ENCODE peak calls at places on chromosomes 3 and 15, in ten cellular contexts. Z is AG04450; Y is endothelial cell of umbilical vein; Q is CD4-positive, alpha-beta memory T cell; V is K562; J is Panc1; P is adrenal gland; B is testis; G is left ventricle myocardium inferior; R is H9. M is an unnamed sample.

GRCh38 chr15:40930430-40931299 is 1.5 kb downstream of the DLL4 start:
- DNase-seq in P (peak; percentile 45), B (peak; percentile 41), Q (no peak), J (no peak), Y (peak; percentile 97), V (peak; percentile 83), Z (no peak), G (peak; percentile 70), R (peak; percentile 88), M (peak; percentile 39)

GRCh38 chr15:50247819-50248650 is 17.5 kb downstream of the HDC start:
- DNase-seq in Q (peak; percentile 51), J (no peak), Z (no peak), Y (no peak), P (peak; percentile 38), G (peak; percentile 18), R (no peak), B (no peak), V (no peak), M (peak; percentile 77)

GRCh38 chr3:31157893-31158620 is 263.6 kb upstream of the GADL1 start:
- DNase-seq in Q (no peak), V (no peak), Y (no peak), J (no peak), G (no peak), B (no peak), R (no peak), P (no peak), Z (no peak), M (no peak)

GRCh38 chr3:153783106-153783505 is 338.1 kb upstream of the ARHGEF26 start:
- DNase-seq in G (no peak), V (no peak), J (no peak), R (no peak), B (peak; percentile 33), Y (no peak), Q (no peak), Z (no peak), P (no peak), M (no peak)

GRCh38 chr15:90665288-90666134 is 51.6 kb upstream of the BLM start:
- DNase-seq in G (peak; percentile 72), R (no peak), B (peak; percentile 67), Q (peak; percentile 26), V (peak; percentile 80), J (no peak), P (peak; percentile 74), Y (peak; percentile 19), Z (no peak), M (peak; percentile 52)

GRCh38 chr3:130692455-130692854 is 54.2 kb downstream of the PIK3R4 start:
- DNase-seq in R (no peak), Q (no peak), Y (peak; percentile 94), G (no peak), P (no peak), J (no peak), Z (no peak), B (no peak), V (no peak), M (no peak)

GRCh38 chr15:65790692-65791334 is 1.3 kb downstream of the DENND4A start:
- DNase-seq in Y (peak; percentile 55), V (no peak), J (no peak), P (no peak), Z (no peak), Q (peak; percentile 48), G (no peak), R (no peak), B (no peak), M (peak; percentile 20)

GRCh38 chr3:32842987-32843386 is 25.2 kb downstream of the TRIM71 start:
- DNase-seq in Y (no peak), V (no peak), G (no peak), R (peak; percentile 62), J (no peak), P (no peak), Z (no peak), B (no peak), Q (no peak), M (no peak)

GRCh38 chr3:40996827-40997710 is 202.2 kb upstream of the CTNNB1 start:
- DNase-seq in R (peak; percentile 62), G (no peak), Y (no peak), V (peak; percentile 73), Q (no peak), Z (no peak), J (no peak), B (no peak), P (no peak), M (no peak)

GRCh38 chr3:96449803-96450202 is 364.6 kb upstream of the EPHA6 start:
- DNase-seq in J (no peak), G (no peak), Q (no peak), P (no peak), Z (no peak), V (no peak), B (no peak), Y (peak; percentile 82), R (peak; percentile 26), M (peak; percentile 48)

GRCh38 chr3:10744098-10744465 is 71.9 kb upstream of the SLC6A11 start:
- DNase-seq in Y (no peak), R (peak; percentile 67), V (peak; percentile 55), J (no peak), Z (no peak), G (no peak), Q (no peak), B (no peak), P (no peak), M (no peak)
- H3K27me3 ChIP-seq in Y (no peaks in the 10 kb centered on the region), R (no peaks in the 10 kb centered on the region), V (no peaks in the 10 kb centered on the region), J (peaks cover 4% of the 10 kb centered on the region), Z (peaks cover 2% of the 10 kb centered on the region), G (peaks cover 78% of the 10 kb centered on the region), Q (no peaks in the 10 kb centered on the region), B (no peaks in the 10 kb centered on the region), P (peaks cover 15% of the 10 kb centered on the region), M (no peaks in the 10 kb centered on the region)

GRCh38 chr15:55588818-55589122 is 625 bp upstream of the PYGO1 start:
- DNase-seq in B (peak; percentile 45), J (no peak), Z (no peak), G (no peak), V (no peak), P (no peak), Y (no peak), R (no peak), Q (no peak), M (no peak)
- H3K27me3 ChIP-seq in B (no peaks in the 10 kb centered on the region), J (peaks cover 22% of the 10 kb centered on the region), Z (no peaks in the 10 kb centered on the region), G (peaks cover 34% of the 10 kb centered on the region), V (peaks cover 12% of the 10 kb centered on the region), P (no peaks in the 10 kb centered on the region), Y (no peaks in the 10 kb centered on the region), R (peaks cover 21% of the 10 kb centered on the region), Q (peaks cover 28% of the 10 kb centered on the region), M (no peaks in the 10 kb centered on the region)

DNA sequence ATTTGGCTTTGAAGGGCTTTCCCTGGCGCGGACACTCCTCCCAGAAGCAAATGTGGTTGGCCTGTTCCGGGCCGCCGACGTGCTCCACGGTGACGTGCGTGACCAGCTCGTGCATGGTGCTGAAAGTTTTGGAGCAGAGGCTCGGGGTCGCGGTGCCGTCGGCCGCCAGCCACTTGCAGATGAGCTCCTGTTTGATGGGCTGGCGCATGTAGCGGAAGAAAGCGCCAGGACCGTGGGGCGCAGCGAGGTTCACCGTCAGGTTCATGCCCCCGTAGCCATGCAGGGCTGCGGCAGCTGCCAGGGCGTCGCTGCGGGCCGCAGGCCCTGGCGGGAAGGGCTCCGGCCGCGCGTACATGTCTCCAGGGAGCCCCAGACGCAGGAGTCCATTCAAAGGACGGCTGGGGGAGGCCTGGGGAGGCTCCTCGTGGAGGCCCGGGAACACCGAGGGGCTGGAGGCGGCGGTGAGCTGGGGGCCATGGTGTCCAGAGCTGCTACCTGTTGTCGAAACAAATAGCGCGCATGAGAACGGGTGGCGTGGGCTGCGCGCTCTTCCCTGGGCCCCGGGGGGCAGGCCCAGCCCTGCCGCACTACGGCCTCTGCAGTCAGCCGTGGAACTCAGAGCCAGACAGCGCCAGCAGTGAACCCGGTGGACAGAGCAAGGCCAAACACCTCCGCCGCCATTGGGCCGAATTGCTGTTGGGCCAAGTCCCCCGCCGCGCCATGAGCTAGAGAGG is 10.2 kb downstream of the ZIC4 start:
- DNase-seq in V (no peak), Z (no peak), P (no peak), J (no peak), B (no peak), R (no peak), Y (no peak), Q (no peak), G (no peak), M (no peak)
- H3K27me3 ChIP-seq in V (peaks cover 7% of the 10 kb centered on the region), Z (peaks cover 92% of the 10 kb centered on the region), P (peaks cover 91% of the 10 kb centered on the region), J (no peaks in the 10 kb centered on the region), B (no peaks in the 10 kb centered on the region), R (peaks cover 69% of the 10 kb centered on the region), Y (peaks cover 85% of the 10 kb centered on the region), Q (peaks cover 7% of the 10 kb centered on the region), G (peaks cover 100% of the 10 kb centered on the region), M (peaks cover 68% of the 10 kb centered on the region)

DNA sequence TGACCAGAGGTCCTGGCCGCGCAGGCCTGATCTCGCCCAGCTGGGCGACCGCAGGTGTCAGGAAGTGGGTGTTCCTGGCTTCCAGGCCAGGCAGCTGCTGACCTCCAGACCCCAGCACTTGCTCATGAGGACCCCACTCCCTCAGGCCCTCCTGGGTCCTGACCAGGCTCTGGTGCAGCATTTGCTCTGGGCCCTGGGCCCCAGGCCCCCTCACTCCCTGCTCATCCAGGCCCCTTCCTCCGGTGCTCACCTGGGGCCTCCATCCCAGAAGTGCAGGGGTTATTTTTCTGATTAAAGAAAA is 7.7 kb upstream of the ROPN1B start:
- DNase-seq in R (no peak), Z (no peak), P (no peak), V (no peak), G (no peak), Y (no peak), J (no peak), Q (no peak), B (no peak), M (no peak)
- H3K27me3 ChIP-seq in R (no peaks in the 10 kb centered on the region), Z (peaks cover 5% of the 10 kb centered on the region), P (no peaks in the 10 kb centered on the region), V (no peaks in the 10 kb centered on the region), G (peaks cover 86% of the 10 kb centered on the region), Y (peaks cover 7% of the 10 kb centered on the region), J (peaks cover 7% of the 10 kb centered on the region), Q (no peaks in the 10 kb centered on the region), B (no peaks in the 10 kb centered on the region), M (peaks cover 14% of the 10 kb centered on the region)

GRCh38 chr15:89397653-89398023 is 63.0 kb upstream of the POLG start:
- DNase-seq in P (no peak), Q (no peak), J (no peak), V (no peak), B (no peak), R (no peak), G (no peak), Z (no peak), Y (no peak), M (no peak)

GRCh38 chr15:89399070-89399389 is 64.4 kb upstream of the POLG start:
- DNase-seq in V (no peak), Q (no peak), G (no peak), Z (no peak), B (no peak), R (no peak), P (no peak), J (no peak), Y (no peak), M (no peak)

GRCh38 chr15:89400997-89401590 is 66.5 kb upstream of the POLG start:
- DNase-seq in R (no peak), Y (no peak), G (no peak), P (no peak), J (no peak), Q (no peak), V (no peak), Z (no peak), B (no peak), M (no peak)

GRCh38 chr15:89400121-89400996 is 65.7 kb upstream of the POLG start:
- DNase-seq in Q (no peak), R (peak; percentile 54), G (no peak), V (no peak), Y (no peak), B (no peak), J (no peak), P (no peak), Z (no peak), M (no peak)

GRCh38 chr15:89399390-89400120 is 64.9 kb upstream of the POLG start:
- DNase-seq in P (no peak), G (no peak), J (no peak), Q (no peak), V (peak; percentile 89), Z (no peak), Y (no peak), B (no peak), R (peak; percentile 70), M (peak; percentile 13)
- H3K27me3 ChIP-seq in P (peaks cover 67% of the 10 kb centered on the region), G (peaks cover 100% of the 10 kb centered on the region), J (no peaks in the 10 kb centered on the region), Q (peaks cover 43% of the 10 kb centered on the region), V (peaks cover 4% of the 10 kb centered on the region), Z (peaks cover 65% of the 10 kb centered on the region), Y (peaks cover 82% of the 10 kb centered on the region), B (no peaks in the 10 kb centered on the region), R (peaks cover 96% of the 10 kb centered on the region), M (peaks cover 2% of the 10 kb centered on the region)

M was measured in small intestine.